ENCODE peak calls at places on chromosomes 4 and X, in eight cellular contexts. Y is stimulated activated CD4-positive, alpha-beta T cell treated with anti-CD3 and anti-CD28 coated beads, Interleukin-2, amount 100 ng/mL, for 24 hours; I is NCI-H460; N is upper lobe of right lung; F is CD4-positive, CD25-positive, alpha-beta regulatory T cell; M is stomach; C is mesendoderm; W is glutamatergic neuron. Q is an unnamed sample.

GRCh38 chr4:138235419-138235952 is 6.7 kb downstream of the SLC7A11 start:
- DNase-seq in C (peak), N (no peak), I (peak), Y (no peak), F (no peak), M (no peak), W (no peak), Q (no peak)

GRCh38 chr4:163251204-163251603 is 81.2 kb downstream of the NPY1R start:
- DNase-seq in I (peak), M (no peak), N (no peak), W (no peak), Y (no peak), C (peak), F (no peak), Q (no peak)

GRCh38 chr4:10006604-10007435 is 14.5 kb downstream of the SLC2A9 start:
- DNase-seq in W (no peak), C (peak), N (peak), F (no peak), I (peak), M (peak), Y (no peak), Q (no peak)

GRCh38 chr4:37999000-37999745 is 39.0 kb downstream of the PTTG2 start:
- DNase-seq in W (no peak), I (no peak), Y (no peak), N (no peak), F (no peak), C (no peak), M (no peak), Q (no peak)

GRCh38 chrX:55007633-55008032 is 7.5 kb downstream of the APEX2 start:
- DNase-seq in W (no peak), M (peak), C (no peak), F (no peak), N (no peak), Y (no peak), I (no peak), Q (no peak)

GRCh38 chr4:95068401-95068800 is 310.6 kb downstream of the BMPR1B start:
- DNase-seq in F (no peak), W (no peak), Y (no peak), C (no peak), M (no peak), N (no peak), I (no peak), Q (no peak)

GRCh38 chrX:135489542-135489941 is 30.9 kb upstream of the INTS6L start:
- DNase-seq in W (no peak), N (no peak), F (no peak), I (no peak), M (no peak), C (no peak), Y (no peak), Q (peak)

GRCh38 chr4:60201052-60201673 is 999.0 kb upstream of the ADGRL3 start:
- DNase-seq in C (peak), Y (peak), F (no peak), I (peak), M (peak), N (no peak), W (peak), Q (peak)

GRCh38 chr4:61619528-61619927 is 419.4 kb downstream of the ADGRL3 start:
- DNase-seq in C (peak), W (no peak), F (no peak), M (no peak), N (no peak), Y (no peak), I (no peak), Q (no peak)

GRCh38 chr4:147825451-147826287 is 93.8 kb downstream of the ARHGAP10 start:
- DNase-seq in C (no peak), F (no peak), I (no peak), Y (no peak), N (no peak), W (no peak), M (peak), Q (no peak)

Q was measured in naive B cell.